ENCODE peak calls at places on chromosome 20, in six cellular contexts. D is uterus, H is astrocyte, G is thoracic aorta, P is esophagus squamous epithelium, X is fibroblast of pulmonary artery. J is an unnamed sample.

GRCh38 chr20:53038328-53038727 is 66.2 kb downstream of the TSHZ2 start:
- DNase-seq in G (no peak), H (no peak), P (no peak), D (no peak), X (no peak), J (no peak)

GRCh38 chr20:1971893-1972586 is 21.8 kb downstream of the PDYN start:
- DNase-seq in X (no peak), G (no peak), P (no peak), H (no peak), D (no peak), J (no peak)

GRCh38 chr20:34581341-34582189 is 23.0 kb downstream of the MAP1LC3A start:
- DNase-seq in H (peak), G (no peak), D (no peak), X (peak), P (no peak), J (no peak)

GRCh38 chr20:11186301-11187008 is 512.7 kb upstream of the JAG1 start:
- DNase-seq in P (no peak), G (no peak), H (peak), X (no peak), D (no peak), J (no peak)

GRCh38 chr20:14644698-14645097 is 307.3 kb upstream of the FLRT3 start:
- DNase-seq in D (no peak), G (no peak), P (no peak), H (no peak), X (no peak), J (peak)

GRCh38 chr20:56373942-56374341 is 15.2 kb downstream of the FAM210B start:
- DNase-seq in H (peak), G (no peak), D (no peak), P (no peak), X (peak), J (no peak)

GRCh38 chr20:38674178-38675133 is 49.8 kb upstream of the SLC32A1 start:
- DNase-seq in P (no peak), H (peak), D (no peak), G (no peak), X (peak), J (no peak)

GRCh38 chr20:53389516-53389915 is 204.1 kb downstream of the ZNF217 start:
- DNase-seq in P (no peak), H (no peak), X (no peak), D (no peak), G (no peak), J (no peak)

GRCh38 chr20:44678247-44678646 is 26.7 kb upstream of the ADA start:
- DNase-seq in H (no peak), X (no peak), G (no peak), D (no peak), P (no peak), J (peak)

GRCh38 chr20:4961746-4962145 is 39.6 kb downstream of the SLC23A2 start:
- DNase-seq in X (peak), D (no peak), H (peak), G (no peak), P (no peak), J (no peak)

GRCh38 chr20:11432407-11432806 is 485.3 kb upstream of the BTBD3 start:
- DNase-seq in P (no peak), X (peak), H (peak), G (no peak), D (no peak), J (no peak)

GRCh38 chr20:32493356-32493755 is 91.8 kb downstream of the NOL4L start:
- DNase-seq in X (no peak), H (no peak), P (no peak), D (no peak), G (no peak), J (no peak)

DNA sequence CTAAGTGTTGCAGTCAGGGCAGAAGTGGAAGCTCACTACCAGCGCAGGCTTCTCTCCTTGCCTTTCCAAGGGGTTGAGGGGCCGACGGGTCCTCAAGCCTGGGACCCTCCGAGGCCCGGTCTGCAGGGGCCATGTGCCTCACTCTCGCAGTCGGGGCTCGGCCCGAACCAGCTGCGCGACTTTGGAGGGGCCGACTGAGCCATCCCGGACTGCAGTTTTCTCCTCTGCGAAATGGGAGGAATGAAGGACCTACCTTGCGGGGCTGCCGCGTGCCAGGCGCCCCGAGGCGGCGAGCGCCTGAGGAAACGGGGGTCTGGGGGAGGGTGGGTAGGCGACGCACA is 5.6 kb downstream of the LZTS3 start:
- DNase-seq in D (no peak), H (no peak), G (no peak), X (no peak), P (no peak), J (no peak)
- H3K4me3 ChIP-seq in D (no peak), H (no peak), G (no peak), X (no peak), P (peak), J (no peak)

GRCh38 chr20:43409041-43409913 is 48.4 kb upstream of the SRSF6 start:
- DNase-seq in X (peak), D (no peak), P (no peak), G (no peak), H (no peak), J (peak)

DNA sequence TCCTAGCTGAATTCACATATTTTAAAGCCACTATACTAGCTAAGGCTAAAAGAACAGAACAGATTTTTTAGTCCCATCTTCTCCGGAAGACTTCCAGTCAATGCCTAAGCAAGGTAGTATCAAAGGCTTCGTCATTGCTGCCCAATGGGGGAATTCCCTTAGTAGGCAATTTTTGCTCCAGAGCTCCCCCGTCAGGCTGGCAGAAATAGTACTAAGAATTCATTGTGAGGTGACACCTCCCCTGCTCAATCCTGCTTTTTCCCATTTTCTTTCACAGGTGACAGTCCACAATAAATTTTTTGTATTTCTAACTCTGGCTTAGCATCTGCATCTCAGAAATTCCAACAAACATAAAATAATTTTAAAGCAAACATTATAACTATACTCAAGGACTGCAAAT is 52.8 kb upstream of the SRSF6 start:
- DNase-seq in X (peak), H (no peak), G (no peak), P (no peak), D (no peak), J (no peak)
- TF ChIP-seq CTCF in X (peak), H (no peak), G (no peak), P (no peak), D (no peak), J (peak)

GRCh38 chr20:57573176-57573575 is 12.3 kb downstream of the PCK1 start:
- DNase-seq in X (no peak), D (no peak), G (no peak), H (no peak), P (no peak), J (no peak)
- H3K4me3 ChIP-seq in X (no peak), D (no peak), G (no peak), H (no peak), P (no peak), J (no peak)

DNA sequence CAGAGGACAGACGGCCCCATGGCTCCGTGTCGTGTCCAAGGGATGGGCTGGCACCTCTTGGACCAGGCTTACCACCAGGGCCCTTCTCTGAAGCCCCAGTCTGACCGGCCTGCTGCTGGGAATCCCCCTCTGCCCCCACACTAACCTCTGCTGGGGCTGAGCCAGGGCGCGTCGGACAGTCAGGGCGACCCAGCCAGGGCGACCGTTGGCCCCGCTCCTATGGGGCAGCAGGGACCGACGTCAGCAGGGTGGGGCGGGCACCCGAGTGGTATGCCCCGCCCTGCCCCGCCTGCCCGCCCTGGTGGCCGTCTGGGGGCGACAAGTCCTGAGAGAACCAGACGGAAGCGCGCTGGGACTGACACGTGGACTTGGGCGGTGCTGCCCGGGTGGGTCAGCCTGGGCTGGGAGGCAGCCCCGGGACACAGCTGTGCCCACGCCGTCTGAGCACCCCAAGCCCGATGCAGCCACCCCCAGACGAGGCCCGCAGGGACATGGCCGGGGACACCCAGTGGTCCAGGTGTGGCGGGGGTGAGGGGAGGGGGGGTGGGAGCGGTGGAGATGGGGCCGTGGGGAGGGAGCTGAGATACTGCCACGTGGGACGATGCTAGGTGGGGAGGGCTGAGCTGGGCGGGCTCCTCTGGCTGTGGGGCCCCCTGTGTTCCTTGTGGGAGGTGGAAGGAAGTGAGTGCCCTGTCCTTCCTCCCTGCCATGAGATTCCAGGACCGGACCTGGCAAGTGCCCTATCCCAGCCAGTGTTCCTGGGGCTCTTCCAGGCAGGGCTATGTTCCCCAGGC is at the start of gene SLC17A9:
- DNase-seq in H (peak), D (peak), P (peak), G (peak), X (peak), J (no peak)
- TF ChIP-seq CTCF in H (no peak), D (no peak), P (no peak), G (no peak), X (no peak), J (no peak)

GRCh38 chr20:50389808-50390684 is 120.1 kb upstream of the PTPN1 start:
- DNase-seq in G (no peak), X (no peak), H (no peak), D (no peak), P (no peak), J (no peak)
- H3K4me3 ChIP-seq in G (no peak), X (no peak), H (no peak), D (no peak), P (no peak), J (no peak)

GRCh38 chr20:62539646-62540045 is 63.9 kb upstream of the GATA5 start:
- DNase-seq in G (no peak), P (no peak), H (no peak), D (no peak), X (no peak), J (no peak)

GRCh38 chr20:62536731-62537401 is 61.1 kb upstream of the GATA5 start:
- DNase-seq in P (no peak), X (no peak), H (no peak), D (peak), G (no peak), J (no peak)

GRCh38 chr20:62539208-62539607 is 63.4 kb upstream of the GATA5 start:
- DNase-seq in P (no peak), H (no peak), X (no peak), G (no peak), D (no peak), J (no peak)

GRCh38 chr20:62535964-62536363 is 60.2 kb upstream of the GATA5 start:
- DNase-seq in P (no peak), D (no peak), H (no peak), G (no peak), X (no peak), J (no peak)

DNA sequence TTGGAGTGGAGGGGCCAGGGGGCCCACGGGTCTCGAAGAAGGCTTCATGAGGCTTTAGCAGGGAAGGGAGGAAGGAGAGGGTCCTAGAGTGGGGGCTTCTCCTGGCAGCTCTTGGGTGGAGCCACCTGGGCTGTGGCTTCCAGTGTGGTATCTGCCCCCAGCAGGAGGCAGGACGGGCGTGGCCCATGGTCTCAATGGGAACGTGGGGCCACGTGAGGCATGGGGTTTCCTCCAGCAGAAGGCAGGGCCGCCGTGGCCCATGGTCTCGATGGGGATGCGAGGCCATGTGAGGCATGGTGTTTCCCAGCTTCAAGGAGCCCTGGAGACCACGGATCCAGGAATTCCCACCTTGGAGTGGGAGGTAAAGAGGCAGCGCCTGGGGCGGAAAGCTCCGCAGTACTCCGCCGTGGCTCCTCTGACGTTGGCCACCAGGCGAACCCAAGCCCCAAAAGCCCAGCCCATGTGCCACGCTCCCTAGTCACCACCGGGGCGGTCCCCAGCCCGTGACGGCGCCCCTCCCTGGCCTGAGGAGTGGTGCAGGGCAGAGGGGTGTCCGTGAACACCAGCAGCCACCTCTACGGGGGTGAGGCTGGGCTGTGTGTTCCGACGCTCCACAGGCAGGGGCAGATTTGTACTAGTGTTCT is 62.0 kb upstream of the GATA5 start:
- DNase-seq in P (no peak), D (no peak), G (no peak), H (no peak), X (no peak), J (no peak)
- TF ChIP-seq CTCF in P (no peak), D (no peak), G (no peak), H (no peak), X (no peak), J (no peak)

DNA sequence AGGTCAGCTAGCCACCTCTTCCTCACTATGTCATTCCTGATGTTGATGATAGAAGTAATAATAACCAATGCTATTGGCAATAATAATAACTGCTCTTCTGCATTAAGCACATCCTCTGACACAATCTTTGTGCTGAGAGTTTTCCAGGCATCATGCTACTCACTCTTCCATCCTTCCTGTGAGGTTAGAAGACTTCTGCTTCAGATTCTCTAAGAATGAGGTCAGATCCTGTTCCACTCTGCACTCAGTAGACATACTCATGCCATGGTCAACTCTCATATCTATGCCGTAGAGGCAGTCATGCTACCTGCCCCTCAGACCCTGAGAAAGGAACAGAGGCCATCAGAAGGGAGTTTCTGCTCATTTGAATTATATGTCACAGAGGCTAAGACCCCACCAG is 98.1 kb upstream of the TOP1 start:
- DNase-seq in P (no peak), D (no peak), G (no peak), X (peak), H (peak), J (no peak)
- H3K4me3 ChIP-seq in P (no peak), D (no peak), G (no peak), X (no peak), H (no peak), J (no peak)